ENCODE peak calls at places on chromosome 7, in six cellular contexts. One of them, this sample, is unnamed.

GRCh38 chr7:73865738-73866445 is 4.9 kb downstream of the TMEM270 start:
- DNase-seq in HepG2: peak
- DNase-seq in H1: no peak
- DNase-seq in HCT116: no peak
- DNase-seq in K562: peak
- DNase-seq in A549: peak
- DNase-seq in this sample: peak

GRCh38 chr7:92044940-92045339 is 89.3 kb downstream of the CYP51A1 start:
- DNase-seq in HepG2: no peak
- DNase-seq in H1: no peak
- DNase-seq in HCT116: no peak
- DNase-seq in K562: no peak
- DNase-seq in A549: no peak
- DNase-seq in this sample: no peak

GRCh38 chr7:79897166-79897565 is 237.5 kb upstream of the GNAI1 start:
- DNase-seq in HepG2: no peak
- DNase-seq in H1: no peak
- DNase-seq in HCT116: no peak
- DNase-seq in K562: no peak
- DNase-seq in A549: no peak
- DNase-seq in this sample: peak

GRCh38 chr7:41438919-41439882 is 263.7 kb downstream of the INHBA start:
- DNase-seq in HepG2: no peak
- DNase-seq in H1: no peak
- DNase-seq in HCT116: no peak
- DNase-seq in K562: no peak
- DNase-seq in A549: no peak
- DNase-seq in this sample: no peak

GRCh38 chr7:44259547-44260457 is 59.0 kb downstream of the YKT6 start:
- DNase-seq in HepG2: peak
- DNase-seq in H1: no peak
- DNase-seq in HCT116: no peak
- DNase-seq in K562: no peak
- DNase-seq in A549: no peak
- DNase-seq in this sample: peak

GRCh38 chr7:102045681-102046372 is 228.4 kb downstream of the CUX1 start:
- DNase-seq in HepG2: no peak
- DNase-seq in H1: no peak
- DNase-seq in HCT116: no peak
- DNase-seq in K562: no peak
- DNase-seq in A549: no peak
- DNase-seq in this sample: no peak

GRCh38 chr7:149865437-149865836 is 8.3 kb upstream of the ATP6V0E2 start:
- DNase-seq in HepG2: no peak
- DNase-seq in H1: no peak
- DNase-seq in HCT116: no peak
- DNase-seq in K562: no peak
- DNase-seq in A549: no peak
- DNase-seq in this sample: peak

GRCh38 chr7:46741181-46741580 is 820.1 kb upstream of the IGFBP3 start:
- DNase-seq in HepG2: no peak
- DNase-seq in H1: no peak
- DNase-seq in HCT116: no peak
- DNase-seq in K562: no peak
- DNase-seq in A549: no peak
- DNase-seq in this sample: no peak

GRCh38 chr7:105713488-105714465 is 132.5 kb upstream of the EFCAB10 start:
- DNase-seq in HepG2: no peak
- DNase-seq in H1: no peak
- DNase-seq in HCT116: no peak
- DNase-seq in K562: no peak
- DNase-seq in A549: no peak
- DNase-seq in this sample: no peak

GRCh38 chr7:1056006-1056784 is 11.8 kb downstream of the GPR146 start:
- DNase-seq in HepG2: no peak
- DNase-seq in H1: no peak
- DNase-seq in HCT116: no peak
- DNase-seq in K562: no peak
- DNase-seq in A549: no peak
- DNase-seq in this sample: no peak

GRCh38 chr7:45196374-45196773 is 38.8 kb downstream of the RAMP3 start:
- DNase-seq in HepG2: no peak
- DNase-seq in H1: no peak
- DNase-seq in HCT116: no peak
- DNase-seq in K562: no peak
- DNase-seq in A549: no peak
- DNase-seq in this sample: no peak

GRCh38 chr7:130324270-130324669 is 20.3 kb upstream of the CPA5 start:
- DNase-seq in HepG2: no peak
- DNase-seq in H1: no peak
- DNase-seq in HCT116: no peak
- DNase-seq in K562: no peak
- DNase-seq in A549: no peak
- DNase-seq in this sample: no peak

GRCh38 chr7:157502701-157503111 is 165.9 kb downstream of the DNAJB6 start:
- DNase-seq in HepG2: no peak
- DNase-seq in H1: no peak
- DNase-seq in HCT116: no peak
- DNase-seq in K562: no peak
- DNase-seq in A549: no peak
- DNase-seq in this sample: no peak

GRCh38 chr7:34341331-34341730 is 316.7 kb upstream of the NPSR1 start:
- DNase-seq in HepG2: no peak
- DNase-seq in H1: no peak
- DNase-seq in HCT116: no peak
- DNase-seq in K562: no peak
- DNase-seq in A549: no peak
- DNase-seq in this sample: no peak

GRCh38 chr7:70711441-70711840 is 420.5 kb upstream of the GALNT17 start:
- DNase-seq in HepG2: no peak
- DNase-seq in H1: no peak
- DNase-seq in HCT116: no peak
- DNase-seq in K562: no peak
- DNase-seq in A549: no peak
- DNase-seq in this sample: no peak

GRCh38 chr7:29194594-29195417 is at the start of gene CHN2:
- DNase-seq in HepG2: peak
- DNase-seq in H1: no peak
- DNase-seq in HCT116: no peak
- DNase-seq in K562: no peak
- DNase-seq in A549: no peak
- DNase-seq in this sample: no peak

GRCh38 chr7:134593530-134594392 is 44.9 kb downstream of the AKR1B15 start:
- DNase-seq in HepG2: peak
- DNase-seq in H1: no peak
- DNase-seq in HCT116: no peak
- DNase-seq in K562: peak
- DNase-seq in A549: peak
- DNase-seq in this sample: peak

GRCh38 chr7:128830231-128831177 is at the start of gene FLNC:
- DNase-seq in HepG2: no peak
- DNase-seq in H1: no peak
- DNase-seq in HCT116: no peak
- DNase-seq in K562: peak
- DNase-seq in A549: no peak
- DNase-seq in this sample: peak

GRCh38 chr7:102331536-102332275 is 24.5 kb downstream of the SPDYE6 start:
- DNase-seq in HepG2: no peak
- DNase-seq in H1: no peak
- DNase-seq in HCT116: peak
- DNase-seq in K562: no peak
- DNase-seq in A549: no peak
- DNase-seq in this sample: no peak

GRCh38 chr7:2953099-2953498 is 90.6 kb downstream of the CARD11 start:
- DNase-seq in HepG2: no peak
- DNase-seq in H1: no peak
- DNase-seq in HCT116: no peak
- DNase-seq in K562: no peak
- DNase-seq in A549: no peak
- DNase-seq in this sample: no peak

GRCh38 chr7:90574136-90574819 is 21.8 kb upstream of the CDK14 start:
- DNase-seq in HepG2: no peak
- DNase-seq in H1: no peak
- DNase-seq in HCT116: no peak
- DNase-seq in K562: no peak
- DNase-seq in A549: no peak
- DNase-seq in this sample: peak

GRCh38 chr7:110119883-110120581 is 970.9 kb upstream of the LRRN3 start:
- DNase-seq in HepG2: no peak
- DNase-seq in H1: no peak
- DNase-seq in HCT116: peak
- DNase-seq in K562: no peak
- DNase-seq in A549: peak
- DNase-seq in this sample: peak

GRCh38 chr7:26166681-26167266 is 14.8 kb downstream of the NFE2L3 start:
- DNase-seq in HepG2: no peak
- DNase-seq in H1: no peak
- DNase-seq in HCT116: no peak
- DNase-seq in K562: no peak
- DNase-seq in A549: no peak
- DNase-seq in this sample: no peak

GRCh38 chr7:22572937-22573336 is 72.9 kb upstream of the STEAP1B start:
- DNase-seq in HepG2: no peak
- DNase-seq in H1: no peak
- DNase-seq in HCT116: no peak
- DNase-seq in K562: no peak
- DNase-seq in A549: peak
- DNase-seq in this sample: peak

GRCh38 chr7:22572292-22572691 is 72.3 kb upstream of the STEAP1B start:
- DNase-seq in HepG2: no peak
- DNase-seq in H1: no peak
- DNase-seq in HCT116: no peak
- DNase-seq in K562: no peak
- DNase-seq in A549: no peak
- DNase-seq in this sample: no peak

GRCh38 chr7:22566592-22566991 is 66.6 kb upstream of the STEAP1B start:
- DNase-seq in HepG2: no peak
- DNase-seq in H1: no peak
- DNase-seq in HCT116: no peak
- DNase-seq in K562: no peak
- DNase-seq in A549: no peak
- DNase-seq in this sample: no peak

GRCh38 chr7:22571776-22572175 is 71.8 kb upstream of the STEAP1B start:
- DNase-seq in HepG2: no peak
- DNase-seq in H1: no peak
- DNase-seq in HCT116: no peak
- DNase-seq in K562: no peak
- DNase-seq in A549: no peak
- DNase-seq in this sample: no peak

DNA sequence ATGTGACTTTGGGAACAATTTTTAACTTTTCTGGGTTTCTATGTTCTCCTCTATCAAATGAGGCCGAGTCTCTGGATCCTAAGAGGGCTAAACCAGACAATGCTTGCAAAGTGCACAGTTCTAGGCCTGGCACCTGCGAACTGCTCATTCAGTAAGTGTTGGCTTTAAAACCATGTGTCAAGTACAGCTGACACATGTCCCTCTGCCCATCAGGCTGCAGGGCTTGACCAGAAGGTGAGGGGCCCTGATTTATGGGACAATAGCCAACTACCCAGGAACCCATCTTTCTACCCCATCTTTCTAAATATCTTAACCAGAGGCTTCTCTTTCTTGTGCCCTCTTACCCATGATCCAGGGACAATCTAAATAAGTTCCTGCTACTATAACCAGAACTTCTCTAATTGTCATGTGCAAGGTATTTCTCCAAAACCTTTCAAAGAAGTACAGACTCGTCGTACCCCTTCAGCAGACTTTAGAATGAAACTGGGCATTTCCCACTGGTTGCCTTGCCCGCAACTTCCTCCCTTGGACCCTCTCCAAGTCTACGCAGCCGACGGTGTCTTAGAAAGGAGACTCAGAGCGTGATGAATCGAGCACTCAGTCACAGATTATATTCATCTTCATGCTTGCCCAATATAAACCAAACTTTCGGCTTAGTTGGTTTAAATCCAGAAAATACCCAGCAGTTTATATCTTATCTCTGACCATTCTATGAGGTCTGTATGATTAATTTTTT is 69.8 kb upstream of the STEAP1B start:
- DNase-seq in HepG2: no peak
- DNase-seq in H1: no peak
- DNase-seq in HCT116: no peak
- DNase-seq in K562: no peak
- DNase-seq in A549: no peak
- DNase-seq in this sample: peak
- TF ChIP-seq CEBPB in HepG2: no peak
- TF ChIP-seq CEBPB in H1: no peak
- TF ChIP-seq CEBPB in HCT116: no peak
- TF ChIP-seq CEBPB in K562: no peak
- TF ChIP-seq CEBPB in A549: no peak
- TF ChIP-seq CEBPB in this sample: peak

GRCh38 chr7:12607134-12607533 is 36.6 kb downstream of the SCIN start:
- DNase-seq in HepG2: no peak
- DNase-seq in H1: no peak
- DNase-seq in HCT116: no peak
- DNase-seq in K562: no peak
- DNase-seq in A549: no peak
- DNase-seq in this sample: no peak
- TF ChIP-seq CEBPB in HepG2: no peak
- TF ChIP-seq CEBPB in H1: no peak
- TF ChIP-seq CEBPB in HCT116: no peak
- TF ChIP-seq CEBPB in K562: no peak
- TF ChIP-seq CEBPB in A549: no peak
- TF ChIP-seq CEBPB in this sample: no peak

DNA sequence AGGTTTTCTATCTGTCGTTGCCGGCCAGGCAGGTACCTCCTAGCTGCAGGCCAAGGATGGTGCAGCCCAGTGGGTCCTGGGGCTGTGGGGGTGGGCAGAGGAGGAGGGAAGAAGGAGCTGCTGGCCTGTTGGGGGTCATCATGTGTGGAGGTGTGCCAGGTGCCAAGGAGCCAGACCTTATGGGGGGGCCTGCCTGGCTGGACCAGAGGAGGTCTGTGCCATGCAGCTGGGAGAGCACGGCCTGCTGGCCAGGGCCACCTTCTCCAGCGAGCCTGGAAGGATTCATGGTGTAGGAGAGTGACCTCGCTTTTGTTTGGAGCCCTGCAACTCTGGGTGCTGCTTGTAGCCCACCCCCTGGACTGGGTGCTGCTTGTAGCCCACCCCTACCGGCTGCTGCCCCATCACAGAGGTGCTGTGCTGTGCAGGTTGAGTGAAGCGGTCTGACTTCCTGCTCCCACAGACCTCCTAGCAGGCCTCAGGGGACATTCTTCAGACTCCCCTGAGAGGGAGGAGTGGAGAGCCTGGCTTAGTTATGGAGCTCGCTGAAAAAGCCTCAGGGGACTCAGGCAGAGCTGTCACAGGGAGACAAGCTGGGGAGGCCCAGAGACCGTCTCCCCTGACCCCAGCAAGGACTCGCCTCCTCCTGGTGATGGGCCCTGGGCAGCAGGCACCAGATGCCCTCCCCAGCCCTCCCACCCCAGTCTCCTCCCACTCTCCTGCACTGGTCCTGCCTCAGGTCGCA is 67.7 kb upstream of the AQP1 start:
- DNase-seq in HepG2: no peak
- DNase-seq in H1: no peak
- DNase-seq in HCT116: no peak
- DNase-seq in K562: no peak
- DNase-seq in A549: no peak
- DNase-seq in this sample: no peak
- TF ChIP-seq CEBPB in HepG2: no peak
- TF ChIP-seq CEBPB in H1: no peak
- TF ChIP-seq CEBPB in HCT116: no peak
- TF ChIP-seq CEBPB in K562: no peak
- TF ChIP-seq CEBPB in A549: no peak
- TF ChIP-seq CEBPB in this sample: no peak

GRCh38 chr7:121151663-121152344 is 163.3 kb downstream of the CPED1 start:
- DNase-seq in HepG2: no peak
- DNase-seq in H1: no peak
- DNase-seq in HCT116: no peak
- DNase-seq in K562: no peak
- DNase-seq in A549: no peak
- DNase-seq in this sample: no peak
- TF ChIP-seq CEBPB in HepG2: no peak
- TF ChIP-seq CEBPB in H1: no peak
- TF ChIP-seq CEBPB in HCT116: no peak
- TF ChIP-seq CEBPB in K562: no peak
- TF ChIP-seq CEBPB in A549: no peak
- TF ChIP-seq CEBPB in this sample: no peak